ENCODE peak calls at places on chromosomes 5 and 9, in six cellular contexts. Z, X, P, M, W and O are unnamed samples. For H3K36me3, the result is how much of the 10 kb centered on the place peaks cover.

GRCh38 chr5:142428036-142428772 is 103.4 kb upstream of the SPRY4 start:
- DNase-seq in Z (no peak), X (no peak), P (no peak), M (no peak), W (no peak), O (no peak)

GRCh38 chr9:137243626-137244485 is 2.8 kb downstream of the TUBB4B start:
- DNase-seq in Z (no peak), X (no peak), P (no peak), M (no peak), W (no peak), O (no peak)

GRCh38 chr5:35228304-35228703 is 2.0 kb downstream of the PRLR start:
- DNase-seq in Z (no peak), X (no peak), P (no peak), M (no peak), W (no peak), O (no peak)

GRCh38 chr5:151153766-151154272 is 3.8 kb downstream of the ANXA6 start:
- DNase-seq in Z (no peak), X (no peak), P (no peak), M (no peak), W (no peak), O (no peak)

GRCh38 chr5:150619359-150620230 is 20.9 kb upstream of the SYNPO start:
- DNase-seq in Z (peak), X (peak), P (no peak), M (no peak), W (no peak), O (no peak)

GRCh38 chr9:4812872-4813271 is 20.1 kb downstream of the RCL1 start:
- DNase-seq in Z (no peak), X (no peak), P (no peak), M (no peak), W (no peak), O (no peak)

GRCh38 chr5:163489055-163489744 is 16.2 kb upstream of the MAT2B start:
- DNase-seq in Z (no peak), X (no peak), P (no peak), M (no peak), W (no peak), O (no peak)

GRCh38 chr9:98786750-98787510 is 9.4 kb downstream of the ANKS6 start:
- DNase-seq in Z (no peak), X (no peak), P (no peak), M (peak), W (no peak), O (no peak)

GRCh38 chr5:148998174-148998797 is 64.6 kb downstream of the SH3TC2 start:
- DNase-seq in Z (peak), X (peak), P (no peak), M (no peak), W (peak), O (no peak)

GRCh38 chr5:116865651-116866050 is 291.0 kb upstream of the SEMA6A start:
- DNase-seq in Z (no peak), X (no peak), P (no peak), M (no peak), W (no peak), O (no peak)

GRCh38 chr5:140243855-140244254 is 59.0 kb downstream of the PFDN1 start:
- DNase-seq in Z (no peak), X (no peak), P (no peak), M (peak), W (no peak), O (no peak)

GRCh38 chr9:113056191-113057106 is at the start of gene ZFP37:
- DNase-seq in Z (peak), X (peak), P (peak), M (peak), W (peak), O (peak)

GRCh38 chr9:72480931-72481330 is 40.5 kb upstream of the TMC1 start:
- DNase-seq in Z (no peak), X (no peak), P (no peak), M (no peak), W (no peak), O (no peak)

GRCh38 chr5:170333161-170333909 is 35.8 kb upstream of the LCP2 start:
- DNase-seq in Z (no peak), X (no peak), P (no peak), M (no peak), W (no peak), O (no peak)

GRCh38 chr9:34578241-34579096 is 11.1 kb downstream of the CNTFR start:
- DNase-seq in Z (no peak), X (no peak), P (no peak), M (no peak), W (no peak), O (no peak)

GRCh38 chr5:56200856-56201638 is 32.1 kb downstream of the ANKRD55 start:
- DNase-seq in Z (peak), X (peak), P (no peak), M (peak), W (peak), O (peak)

GRCh38 chr5:143527808-143528207 is 124.3 kb upstream of the NR3C1 start:
- DNase-seq in Z (no peak), X (no peak), P (no peak), M (no peak), W (no peak), O (no peak)

GRCh38 chr9:92607088-92607487 is 62.8 kb downstream of the IPPK start:
- DNase-seq in Z (no peak), X (no peak), P (no peak), M (no peak), W (no peak), O (no peak)

GRCh38 chr9:82117025-82117424 is 128.5 kb downstream of the SPATA31D1 start:
- DNase-seq in Z (no peak), X (peak), P (no peak), M (no peak), W (no peak), O (no peak)

GRCh38 chr9:91220491-91221135 is 141.1 kb downstream of the AUH start:
- DNase-seq in Z (no peak), X (no peak), P (no peak), M (no peak), W (no peak), O (no peak)

GRCh38 chr9:91642771-91643170 is 219.1 kb upstream of the NFIL3 start:
- DNase-seq in Z (no peak), X (no peak), P (no peak), M (no peak), W (no peak), O (no peak)

GRCh38 chr9:125634040-125634717 is 72.8 kb downstream of the MAPKAP1 start:
- DNase-seq in Z (no peak), X (no peak), P (no peak), M (no peak), W (no peak), O (no peak)

GRCh38 chr5:151742870-151743294 is 15.5 kb downstream of the ATOX1 start:
- DNase-seq in Z (peak), X (peak), P (peak), M (peak), W (peak), O (no peak)

GRCh38 chr5:38479315-38479904 is 77.0 kb downstream of the LIFR start:
- DNase-seq in Z (no peak), X (no peak), P (no peak), M (no peak), W (no peak), O (no peak)

GRCh38 chr9:133584559-133585476 is 24.4 kb downstream of the FAM163B start:
- DNase-seq in Z (no peak), X (no peak), P (no peak), M (no peak), W (no peak), O (no peak)

GRCh38 chr9:135914921-135915320 is 7.6 kb upstream of the CAMSAP1 start:
- DNase-seq in Z (no peak), X (no peak), P (no peak), M (no peak), W (no peak), O (no peak)
- H3K36me3 ChIP-seq in Z (under half), X (half or more), P (under half), M (half or more), W (under half), O (under half)

DNA sequence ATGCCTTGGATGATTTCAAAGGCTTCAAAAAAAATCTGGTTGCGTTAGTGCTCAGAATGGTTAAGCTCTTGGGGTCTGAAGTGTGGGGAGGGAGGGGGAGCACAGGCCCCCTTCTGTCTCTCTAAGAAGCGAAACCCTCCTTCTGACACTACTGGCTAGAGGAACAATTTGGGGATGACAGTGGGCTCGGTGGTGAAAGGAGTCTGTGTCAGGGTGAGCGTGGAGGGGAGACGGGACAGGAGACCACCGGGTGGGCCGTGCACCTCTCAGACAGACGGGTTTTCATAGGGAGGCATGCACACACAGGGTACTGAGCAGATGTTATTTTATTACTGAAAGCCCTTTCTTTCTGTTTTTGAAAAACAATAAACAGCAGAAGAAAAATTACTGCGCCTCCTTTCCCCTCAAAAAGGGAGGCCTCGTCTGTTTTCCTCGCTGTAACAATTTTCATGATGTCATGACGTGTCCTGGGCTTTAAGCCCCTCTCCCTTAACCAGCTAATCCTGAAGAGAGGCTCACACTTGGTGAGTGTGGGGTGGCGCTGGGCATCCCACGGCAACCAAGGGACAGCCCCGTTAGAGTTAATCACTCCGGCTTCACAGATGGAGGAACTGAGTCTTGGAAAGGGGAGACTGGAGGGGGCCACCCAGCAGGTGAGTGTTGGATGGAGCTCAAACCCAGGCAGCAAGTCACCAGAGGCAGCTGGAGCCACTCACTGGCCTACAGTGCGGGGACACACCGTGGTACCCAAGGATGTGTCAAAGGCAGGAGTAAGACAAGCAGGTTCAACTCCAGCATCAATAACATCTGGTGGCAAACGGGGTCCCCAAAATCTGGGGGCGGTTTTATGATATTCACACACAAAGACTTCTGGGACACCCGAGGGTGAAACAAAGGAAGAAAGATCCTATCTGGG is 53.4 kb downstream of the PTCH1 start:
- DNase-seq in Z (no peak), X (no peak), P (no peak), M (no peak), W (no peak), O (no peak)
- H3K36me3 ChIP-seq in Z (under half), X (half or more), P (under half), M (under half), W (under half), O (under half)

GRCh38 chr5:134206627-134207160 is 19.2 kb downstream of the PPP2CA start:
- DNase-seq in Z (no peak), X (no peak), P (no peak), M (no peak), W (no peak), O (no peak)

DNA sequence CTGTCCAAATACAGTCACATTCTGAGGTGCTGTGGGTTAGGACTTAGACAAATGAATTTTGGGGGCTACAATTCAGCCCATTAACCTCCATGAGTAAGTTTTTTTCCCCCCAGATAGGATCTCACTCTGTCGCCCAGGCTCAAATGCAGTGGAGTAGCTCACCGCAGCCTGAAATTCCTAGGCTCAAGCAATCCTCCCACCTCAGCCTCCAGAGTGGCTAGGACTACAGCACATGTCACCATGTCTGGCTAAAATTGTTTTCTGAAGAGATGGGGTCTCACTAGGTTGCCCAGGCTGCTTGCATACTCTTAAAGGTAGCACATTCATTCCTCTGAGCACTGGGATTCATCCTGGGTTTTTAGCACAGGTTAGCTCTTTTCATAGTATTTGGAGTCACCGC is 22.2 kb downstream of the PPP2CA start:
- DNase-seq in Z (no peak), X (no peak), P (no peak), M (no peak), W (no peak), O (no peak)
- H3K36me3 ChIP-seq in Z (under half), X (half or more), P (under half), M (half or more), W (half or more), O (under half)

GRCh38 chr5:132890817-132891216 is 17.3 kb downstream of the LEAP2 start:
- DNase-seq in Z (no peak), X (no peak), P (no peak), M (no peak), W (no peak), O (no peak)

GRCh38 chr5:132884548-132884947 is 11.1 kb downstream of the LEAP2 start:
- DNase-seq in Z (no peak), X (no peak), P (no peak), M (no peak), W (no peak), O (no peak)

GRCh38 chr5:132886064-132886823 is 12.8 kb downstream of the LEAP2 start:
- DNase-seq in Z (no peak), X (no peak), P (no peak), M (no peak), W (no peak), O (no peak)

GRCh38 chr5:132887326-132887725 is 13.9 kb downstream of the LEAP2 start:
- DNase-seq in Z (no peak), X (no peak), P (no peak), M (no peak), W (no peak), O (no peak)

GRCh38 chr5:132889501-132889900 is 16.0 kb downstream of the LEAP2 start:
- DNase-seq in Z (no peak), X (no peak), P (no peak), M (no peak), W (no peak), O (no peak)
- H3K36me3 ChIP-seq in Z (under half), X (half or more), P (under half), M (half or more), W (under half), O (under half)